ENCODE peak calls at places on chromosomes 12 and 14, in four cellular contexts. I is neural crest cell, K is endothelial cell, U is ureter. M is an unnamed sample.

GRCh38 chr14:61420326-61420725 is 98.9 kb downstream of the PRKCH start:
- DNase-seq in K (no peak), I (no peak), U (no peak), M (no peak)

GRCh38 chr14:20372796-20373195 is 29.4 kb downstream of the PARP2 start:
- DNase-seq in U (no peak), I (no peak), K (no peak), M (no peak)

GRCh38 chr12:31214626-31215520 is 111.1 kb downstream of the SINHCAF start:
- DNase-seq in K (no peak), I (no peak), U (no peak), M (no peak)

GRCh38 chr12:62194616-62195015 is 65.6 kb upstream of the USP15 start:
- DNase-seq in U (no peak), K (no peak), I (no peak), M (no peak)

GRCh38 chr14:49549881-49550280 is 36.3 kb downstream of the RPS29 start:
- DNase-seq in U (no peak), I (no peak), K (no peak), M (no peak)

GRCh38 chr14:63204407-63205280 is at the start of gene RHOJ:
- DNase-seq in K (peak; percentile 33), I (peak; percentile 41), U (no peak), M (no peak)

GRCh38 chr14:62162998-62163589 is 400.9 kb downstream of the SNAPC1 start:
- DNase-seq in K (peak; percentile 26), U (no peak), I (peak; percentile 28), M (no peak)

GRCh38 chr12:46664771-46665287 is 161.0 kb downstream of the SLC38A4 start:
- DNase-seq in U (no peak), K (no peak), I (no peak), M (no peak)

GRCh38 chr12:3201741-3202500 is 124.7 kb downstream of the TSPAN9 start:
- DNase-seq in I (no peak), K (no peak), U (no peak), M (no peak)

GRCh38 chr14:50359631-50360030 is 37.0 kb downstream of the CDKL1 start:
- DNase-seq in K (no peak), I (no peak), U (peak; percentile 6), M (no peak)

GRCh38 chr14:65035049-65035448 is 48.4 kb downstream of the FNTB start:
- DNase-seq in U (peak; percentile 57), K (no peak), I (peak; percentile 53), M (no peak)

GRCh38 chr12:113093409-113094101 is 37.0 kb downstream of the DTX1 start:
- DNase-seq in K (no peak), U (no peak), I (no peak), M (no peak)

GRCh38 chr12:39483042-39483441 is 40.1 kb upstream of the KIF21A start:
- DNase-seq in U (no peak), I (no peak), K (no peak), M (no peak)

GRCh38 chr12:33116284-33116683 is 219.7 kb upstream of the PKP2 start:
- DNase-seq in U (no peak), I (no peak), K (no peak), M (no peak)

GRCh38 chr12:62284749-62285148 is 24.5 kb downstream of the USP15 start:
- DNase-seq in K (no peak), I (no peak), U (no peak), M (no peak)

GRCh38 chr14:34203271-34203722 is 252.4 kb upstream of the EGLN3 start:
- DNase-seq in I (no peak), K (no peak), U (no peak), M (no peak)

GRCh38 chr12:27870939-27871338 is 90.9 kb upstream of the MANSC4 start:
- DNase-seq in I (no peak), K (no peak), U (no peak), M (no peak)

GRCh38 chr14:22556990-22557623 is 31.9 kb downstream of the DAD1 start:
- DNase-seq in I (peak; percentile 94), U (peak; percentile 88), K (peak; percentile 91), M (peak; percentile 90)

GRCh38 chr14:86527312-86527711 is 997.4 kb downstream of the FLRT2 start:
- DNase-seq in I (no peak), U (no peak), K (no peak), M (no peak)

GRCh38 chr14:101173698-101174521 is 270.4 kb upstream of the RTL1 start:
- DNase-seq in K (no peak), I (no peak), U (no peak), M (no peak)

GRCh38 chr12:51879102-51879501 is 8.8 kb upstream of the ANKRD33 start:
- DNase-seq in K (no peak), U (no peak), I (no peak), M (no peak)

GRCh38 chr12:51591020-51591901 is at the start of gene SCN8A:
- DNase-seq in I (peak; percentile 70), U (no peak), K (peak; percentile 30), M (peak; percentile 78)

GRCh38 chr12:123734268-123734667 is 22.1 kb downstream of the ATP6V0A2 start:
- DNase-seq in I (no peak), K (no peak), U (no peak), M (no peak)

GRCh38 chr12:112314981-112315380 is 67.2 kb downstream of the HECTD4 start:
- DNase-seq in K (no peak), I (no peak), U (no peak), M (no peak)

GRCh38 chr12:132178314-132178713 is 34.1 kb downstream of the NOC4L start:
- DNase-seq in I (no peak), U (no peak), K (no peak), M (no peak)

GRCh38 chr12:50569876-50570275 is 65.1 kb downstream of the DIP2B start:
- DNase-seq in I (no peak), U (no peak), K (no peak), M (no peak)

GRCh38 chr12:109760031-109760929 is 46.7 kb downstream of the FAM222A start:
- DNase-seq in K (no peak), U (no peak), I (no peak), M (peak; percentile 56)

GRCh38 chr14:100540926-100541620 is 46.1 kb downstream of the BEGAIN start:
- DNase-seq in U (no peak), K (no peak), I (no peak), M (no peak)

GRCh38 chr14:76759589-76759988 is 1.7 kb upstream of the VASH1 start:
- DNase-seq in I (peak; percentile 0), U (no peak), K (no peak), M (no peak)

GRCh38 chr14:80055226-80055625 is 156.1 kb downstream of the DIO2 start:
- DNase-seq in I (no peak), U (no peak), K (no peak), M (no peak)

GRCh38 chr12:51460519-51460918 is 35.9 kb downstream of the SLC4A8 start:
- DNase-seq in K (no peak), U (no peak), I (no peak), M (no peak)

GRCh38 chr14:38775986-38776385 is 327.0 kb downstream of the SEC23A start:
- DNase-seq in K (no peak), U (no peak), I (no peak), M (no peak)

GRCh38 chr12:108104657-108105056 is 24.4 kb upstream of the WSCD2 start:
- DNase-seq in K (no peak), I (no peak), U (no peak), M (no peak)

GRCh38 chr12:29899212-29899931 is 115.6 kb upstream of the TMTC1 start:
- DNase-seq in I (no peak), K (no peak), U (no peak), M (no peak)

GRCh38 chr12:123114305-123115083 is 36.4 kb downstream of the PITPNM2 start:
- DNase-seq in K (no peak), U (no peak), I (no peak), M (no peak)

GRCh38 chr14:101177301-101178055 is 274.0 kb upstream of the RTL1 start:
- DNase-seq in K (no peak), I (no peak), U (no peak), M (no peak)

GRCh38 chr12:132374821-132375445 is 45.5 kb upstream of the GALNT9 start:
- DNase-seq in K (no peak), I (no peak), U (no peak), M (no peak)

GRCh38 chr12:91222746-91223145 is 40.1 kb upstream of the DCN start:
- DNase-seq in I (no peak), K (no peak), U (no peak), M (no peak)

GRCh38 chr12:52081263-52081733 is 1.8 kb downstream of the SMIM41 start:
- DNase-seq in I (no peak), U (no peak), K (no peak), M (no peak)

GRCh38 chr12:67472551-67472950 is 176.0 kb upstream of the DYRK2 start:
- DNase-seq in U (no peak), I (no peak), K (no peak), M (no peak)